ENCODE peak calls at places on chromosomes 6 and 20, in four cellular contexts. N is progenitor cell of endocrine pancreas, A is BE2C, J is glutamatergic neuron. Q is an unnamed sample.

GRCh38 chr6:385614-386013 is 5.9 kb upstream of the IRF4 start:
- DNase-seq in N (no peak), A (no peak), J (no peak), Q (peak)

GRCh38 chr6:116316772-116317467 is 37.2 kb upstream of the TSPYL1 start:
- DNase-seq in N (no peak), A (no peak), J (no peak), Q (no peak)

GRCh38 chr20:46558511-46558959 is 8.1 kb upstream of the OCSTAMP start:
- DNase-seq in N (no peak), A (no peak), J (peak), Q (no peak)

GRCh38 chr20:45088247-45088646 is 12.7 kb downstream of the KCNS1 start:
- DNase-seq in N (no peak), A (no peak), J (no peak), Q (no peak)

GRCh38 chr6:135281227-135281626 is 100.1 kb downstream of the MYB start:
- DNase-seq in N (no peak), A (no peak), J (no peak), Q (no peak)

GRCh38 chr6:6972456-6972855 is 135.3 kb upstream of the RREB1 start:
- DNase-seq in N (no peak), A (peak), J (no peak), Q (no peak)

GRCh38 chr6:85250586-85251216 is 199.2 kb upstream of the NT5E start:
- DNase-seq in N (no peak), A (no peak), J (no peak), Q (no peak)

GRCh38 chr6:144007779-144008500 is at the start of gene PLAGL1:
- DNase-seq in N (peak), A (peak), J (peak), Q (peak)

GRCh38 chr6:85348643-85349042 is 101.2 kb upstream of the NT5E start:
- DNase-seq in N (no peak), A (no peak), J (no peak), Q (no peak)

GRCh38 chr6:70957284-70957617 is 391 bp upstream of the B3GAT2 start:
- DNase-seq in N (no peak), A (no peak), J (no peak), Q (no peak)

GRCh38 chr6:138421608-138422007 is 17.6 kb downstream of the HEBP2 start:
- DNase-seq in N (no peak), A (no peak), J (no peak), Q (no peak)

GRCh38 chr6:52504778-52505127 is 72.1 kb downstream of the TRAM2 start:
- DNase-seq in N (no peak), A (no peak), J (no peak), Q (no peak)

GRCh38 chr6:166556871-166557322 is 29.6 kb downstream of the RAMACL start:
- DNase-seq in N (no peak), A (no peak), J (no peak), Q (no peak)

GRCh38 chr6:89585156-89585555 is 53.4 kb downstream of the LYRM2 start:
- DNase-seq in N (no peak), A (no peak), J (no peak), Q (no peak)

GRCh38 chr20:63344616-63345327 is 16.4 kb downstream of the CHRNA4 start:
- DNase-seq in N (no peak), A (no peak), J (peak), Q (no peak)

GRCh38 chr6:131629656-131630055 is 1.6 kb upstream of the MED23 start:
- DNase-seq in N (no peak), A (no peak), J (no peak), Q (no peak)

GRCh38 chr6:125314019-125314581 is 12.3 kb upstream of the HDDC2 start:
- DNase-seq in N (peak), A (peak), J (peak), Q (no peak)

GRCh38 chr6:36427781-36428345 is 14.8 kb downstream of the PXT1 start:
- DNase-seq in N (no peak), A (no peak), J (no peak), Q (no peak)

GRCh38 chr6:1406306-1407058 is 17.1 kb downstream of the FOXF2 start:
- DNase-seq in N (no peak), A (no peak), J (no peak), Q (no peak)

DNA sequence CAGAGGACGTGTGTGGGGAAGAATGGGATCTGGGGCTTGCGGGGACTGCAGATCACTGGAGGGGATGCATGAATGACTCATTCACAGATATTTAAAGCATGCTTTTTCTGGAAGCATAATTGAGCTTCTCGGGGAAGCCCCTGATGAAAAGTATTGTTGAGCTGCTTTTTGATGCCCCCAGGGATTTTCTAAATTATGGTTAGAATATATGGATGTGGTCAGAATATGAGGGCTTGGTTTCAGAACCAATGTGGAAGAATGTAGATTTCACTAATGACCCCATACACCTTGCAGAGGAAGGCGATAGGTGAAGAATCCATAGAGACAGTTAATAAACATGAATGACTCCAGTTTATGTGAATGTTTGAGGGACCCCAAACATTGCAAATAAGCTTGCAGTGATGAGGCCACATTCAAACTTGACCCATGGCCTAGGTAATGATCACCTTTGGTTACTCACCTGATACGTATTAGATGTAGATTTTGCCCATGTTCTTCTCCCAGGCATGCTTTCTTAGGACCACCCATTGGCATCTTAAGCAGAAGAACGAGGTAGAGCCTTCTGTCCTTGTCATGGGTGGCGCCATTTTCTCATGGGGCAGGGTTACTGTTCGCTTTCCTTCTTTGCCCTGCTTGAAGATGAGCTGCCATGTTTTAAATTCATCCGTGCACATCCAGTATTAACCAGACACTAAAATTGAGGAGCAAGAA is 36.3 kb downstream of the GMPR start:
- DNase-seq in N (no peak), A (no peak), J (no peak), Q (no peak)
- TF ChIP-seq CTCF in N (no peak), A (no peak), J (no peak), Q (no peak)

DNA sequence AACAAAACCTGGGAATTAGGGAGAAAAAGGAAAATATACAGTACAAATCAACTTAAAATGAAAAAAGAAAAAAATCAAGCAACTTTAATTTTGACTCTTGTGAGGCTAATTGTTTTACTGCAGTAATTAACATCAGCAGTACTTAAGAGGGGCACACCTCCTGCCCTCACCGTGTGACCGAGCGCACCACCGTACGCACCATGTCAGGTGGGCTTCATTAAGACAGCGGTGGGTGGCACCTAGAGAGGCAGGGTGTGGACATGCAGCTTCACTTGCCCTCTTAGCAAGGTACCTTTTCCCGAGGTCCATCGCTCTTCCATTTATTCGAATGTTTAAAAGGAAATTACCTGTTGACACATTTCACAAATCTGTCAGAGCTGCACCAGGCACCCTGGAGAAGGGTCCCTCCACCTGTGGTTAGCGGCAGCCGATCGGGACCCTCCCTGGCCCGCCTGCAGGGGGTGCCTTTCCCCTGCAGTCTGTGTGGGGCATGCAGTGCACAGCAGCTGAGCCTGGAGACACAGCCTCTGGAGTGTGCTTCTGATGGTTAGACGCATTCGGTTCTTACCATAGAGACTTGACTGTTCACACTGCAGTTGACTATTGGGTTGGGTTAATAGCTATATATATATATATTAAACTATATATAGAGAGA is 184.1 kb downstream of the TMEM242 start:
- DNase-seq in N (no peak), A (peak), J (peak), Q (no peak)
- TF ChIP-seq CTCF in N (peak), A (peak), J (peak), Q (peak)

GRCh38 chr20:50190251-50191064 is at the start of gene CEBPB:
- DNase-seq in N (peak), A (peak), J (peak), Q (peak)
- TF ChIP-seq CTCF in N (peak), A (peak), J (peak), Q (peak)

GRCh38 chr6:12417191-12417590 is 127.0 kb downstream of the EDN1 start:
- DNase-seq in N (no peak), A (no peak), J (no peak), Q (no peak)
- TF ChIP-seq CTCF in N (no peak), A (no peak), J (no peak), Q (no peak)

GRCh38 chr6:38571721-38572120 is 68.0 kb downstream of the BTBD9 start:
- DNase-seq in N (no peak), A (no peak), J (no peak), Q (no peak)

GRCh38 chr6:38572186-38572813 is 67.4 kb downstream of the BTBD9 start:
- DNase-seq in N (no peak), A (no peak), J (no peak), Q (no peak)

GRCh38 chr6:38573800-38574395 is 65.8 kb downstream of the BTBD9 start:
- DNase-seq in N (no peak), A (no peak), J (no peak), Q (no peak)

GRCh38 chr6:38567436-38567835 is 72.3 kb downstream of the BTBD9 start:
- DNase-seq in N (no peak), A (peak), J (no peak), Q (no peak)

DNA sequence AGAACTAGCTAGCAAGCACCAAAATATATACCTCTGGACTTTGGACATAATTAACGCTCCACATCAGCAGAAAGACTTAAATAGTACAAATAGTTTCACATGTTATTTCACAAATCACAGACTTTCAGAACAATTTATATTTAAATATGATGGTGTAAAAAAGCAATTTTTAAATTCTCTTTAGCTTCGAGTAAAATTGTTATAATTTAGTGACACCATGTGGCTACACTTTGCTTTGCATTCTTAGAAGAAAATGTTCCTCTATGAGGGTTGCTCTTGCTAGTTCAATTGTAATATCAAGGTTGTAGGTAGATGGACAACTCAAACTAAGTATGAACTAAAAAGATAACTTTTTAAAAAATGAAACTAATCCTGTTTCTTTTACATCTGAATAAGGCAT is 69.0 kb downstream of the BTBD9 start:
- DNase-seq in N (no peak), A (no peak), J (no peak), Q (no peak)
- TF ChIP-seq CTCF in N (peak), A (peak), J (peak), Q (peak)

DNA sequence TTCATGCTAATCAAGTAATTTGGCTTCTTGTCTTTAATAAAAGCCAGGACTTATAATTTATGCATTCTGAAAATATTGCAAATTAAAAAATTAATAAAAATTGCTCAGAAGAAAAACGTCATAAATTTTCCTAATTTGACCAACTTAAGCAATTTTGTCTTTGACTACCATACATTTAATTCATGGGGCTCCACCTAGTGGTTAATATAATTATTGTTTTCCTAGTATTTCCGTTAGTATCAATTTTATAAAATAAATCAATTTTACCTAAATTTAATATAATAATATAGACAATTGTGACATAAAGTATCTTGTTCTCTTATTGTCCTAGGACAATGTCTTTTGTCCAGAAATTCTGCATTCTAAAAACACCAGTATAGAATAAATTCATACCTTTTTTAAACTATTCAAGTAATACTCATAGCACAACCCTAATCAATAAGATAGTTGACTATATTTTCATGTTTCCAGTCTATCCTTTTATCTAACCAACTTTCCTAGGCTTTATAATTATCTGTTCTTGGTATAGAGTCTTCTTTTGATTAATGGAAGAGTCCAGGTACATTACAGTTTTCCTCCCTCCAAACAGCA is 319.9 kb downstream of the TRDN start:
- DNase-seq in N (no peak), A (no peak), J (no peak), Q (no peak)
- TF ChIP-seq CTCF in N (peak), A (peak), J (peak), Q (peak)

GRCh38 chr20:35741892-35742740 is at the start of gene RBM39:
- DNase-seq in N (peak), A (peak), J (peak), Q (peak)
- TF ChIP-seq CTCF in N (peak), A (peak), J (peak), Q (peak)

DNA sequence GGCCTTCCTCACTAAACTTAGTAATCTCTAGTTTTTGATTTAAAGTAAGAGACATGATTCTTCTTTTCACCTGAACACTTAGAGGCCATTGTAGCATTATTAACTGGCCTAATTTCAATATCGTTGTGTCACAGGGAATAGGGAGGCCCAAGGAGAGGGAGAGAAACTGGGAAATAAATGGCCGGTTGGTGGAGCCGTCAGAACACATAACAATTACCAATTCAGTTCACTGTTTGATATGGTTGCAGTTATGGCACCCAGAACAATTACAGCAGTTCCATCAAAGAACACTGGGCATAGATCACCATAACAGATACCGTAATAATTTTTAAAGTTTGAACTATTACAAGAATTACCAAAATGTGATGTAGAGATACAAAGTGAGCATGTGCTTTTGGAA is 9.1 kb upstream of the GLYATL3 start:
- DNase-seq in N (no peak), A (no peak), J (no peak), Q (no peak)
- TF ChIP-seq CTCF in N (no peak), A (no peak), J (no peak), Q (no peak)

DNA sequence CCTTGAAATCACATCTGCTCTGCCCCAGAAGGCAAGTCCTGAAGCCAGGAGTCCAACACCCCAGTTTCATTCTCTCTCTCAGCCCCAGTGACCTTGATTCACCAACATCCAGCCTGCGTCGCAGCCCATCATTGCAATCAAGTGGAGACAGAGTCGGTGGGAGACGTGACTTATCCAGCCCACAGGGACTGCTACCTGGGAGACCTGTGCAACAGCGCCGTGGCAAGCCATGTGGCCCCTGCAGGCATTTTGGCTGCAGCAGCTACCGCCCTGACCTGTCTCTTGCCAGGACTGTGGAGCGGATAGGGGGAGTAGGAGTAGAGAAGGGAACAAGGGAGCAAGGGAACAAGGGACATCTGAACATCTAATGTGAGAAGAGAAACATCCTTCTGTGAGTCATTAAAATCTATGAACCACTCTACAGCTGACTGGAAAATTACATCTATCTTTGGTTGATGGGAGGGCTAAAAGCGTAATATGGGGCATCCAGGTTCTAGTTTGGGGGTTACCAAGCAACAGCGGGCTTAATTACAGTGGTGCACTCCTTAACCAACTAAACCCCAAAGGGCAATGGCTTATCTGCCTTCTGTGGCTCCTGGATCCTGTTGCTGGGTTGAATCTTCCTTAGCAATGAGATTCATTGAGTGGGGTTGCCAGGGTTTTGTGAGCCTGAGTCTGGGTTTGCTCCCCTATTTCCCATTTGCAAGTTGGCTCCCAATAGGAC is 2.5 kb downstream of the LY6G6D start:
- DNase-seq in N (peak), A (no peak), J (no peak), Q (no peak)
- TF ChIP-seq CTCF in N (peak), A (no peak), J (no peak), Q (no peak)

Q was measured in type B pancreatic cell.